ENCODE peak calls at places on chromosomes 3 and 15, in eight cellular contexts. P is NCI-H2171, O is foreskin fibroblast, F is NCI-H510A, V is amniotic epithelial cell, A is NCI-H1930, D is ELF-1, G is A549. S is an unnamed sample.

GRCh38 chr3:132657869-132658747 is 1.5 kb downstream of the ACAD11 start:
- DNase-seq in F (no peak), A (no peak), V (no peak), G (no peak), O (no peak), D (no peak), P (no peak), S (no peak)

GRCh38 chr3:126939347-126939735 is 43.6 kb upstream of the PLXNA1 start:
- DNase-seq in D (no peak), G (no peak), F (no peak), P (no peak), V (no peak), A (no peak), O (no peak), S (no peak)

GRCh38 chr3:5185093-5185673 is 2.3 kb upstream of the EDEM1 start:
- DNase-seq in D (no peak), V (no peak), O (peak), A (no peak), G (no peak), F (no peak), P (no peak), S (no peak)

GRCh38 chr3:63972196-63972595 is 51.1 kb downstream of the PSMD6 start:
- DNase-seq in F (no peak), O (peak), D (no peak), V (peak), P (no peak), G (no peak), A (no peak), S (no peak)

GRCh38 chr3:188595890-188596376 is 442.0 kb downstream of the LPP start:
- DNase-seq in D (no peak), P (no peak), F (no peak), V (peak), G (no peak), O (peak), A (no peak), S (no peak)

GRCh38 chr15:22866066-22866465 is 27.6 kb downstream of the NIPA2 start:
- DNase-seq in F (no peak), G (no peak), A (no peak), O (no peak), P (no peak), D (no peak), V (peak), S (no peak)

GRCh38 chr3:48935530-48935929 is 16.9 kb downstream of the ARIH2 start:
- DNase-seq in G (no peak), V (no peak), A (no peak), F (no peak), O (no peak), D (no peak), P (no peak), S (no peak)

GRCh38 chr15:32701863-32702262 is 15.9 kb upstream of the GREM1 start:
- DNase-seq in V (no peak), P (no peak), D (no peak), G (no peak), A (no peak), F (no peak), O (peak), S (no peak)

GRCh38 chr3:48983096-48983495 is 6.9 kb upstream of the P4HTM start:
- DNase-seq in F (no peak), A (no peak), V (no peak), G (no peak), P (no peak), D (no peak), O (no peak), S (no peak)

GRCh38 chr3:127112796-127113570 is 79.9 kb upstream of the PRR23E start:
- DNase-seq in V (no peak), O (no peak), P (no peak), A (no peak), D (no peak), G (no peak), F (no peak), S (no peak)

GRCh38 chr15:64134322-64134829 is 17.2 kb upstream of the SNX22 start:
- DNase-seq in P (no peak), G (no peak), F (peak), O (peak), A (no peak), V (peak), D (no peak), S (no peak)

GRCh38 chr3:147298511-147298982 is 107.8 kb downstream of the ZIC4 start:
- DNase-seq in P (no peak), D (no peak), A (no peak), F (no peak), O (peak), V (peak), G (peak), S (peak)

GRCh38 chr3:27488821-27489220 is 4.6 kb upstream of the SLC4A7 start:
- DNase-seq in G (no peak), V (peak), O (no peak), A (no peak), D (no peak), P (no peak), F (no peak), S (no peak)

GRCh38 chr15:69087581-69087980 is 72.9 kb upstream of the GLCE start:
- DNase-seq in F (no peak), O (no peak), P (no peak), G (no peak), A (no peak), D (no peak), V (no peak), S (no peak)

GRCh38 chr3:185528481-185529009 is 23.8 kb downstream of the LIPH start:
- DNase-seq in A (no peak), P (no peak), F (no peak), D (no peak), G (no peak), O (no peak), V (no peak), S (no peak)

GRCh38 chr3:181752202-181752671 is 40.5 kb downstream of the SOX2 start:
- DNase-seq in P (no peak), D (no peak), G (no peak), A (peak), F (peak), V (no peak), O (no peak), S (no peak)

GRCh38 chr3:165507576-165507975 is 311.4 kb upstream of the SLITRK3 start:
- DNase-seq in A (no peak), G (no peak), F (no peak), P (no peak), V (peak), D (no peak), O (no peak), S (no peak)

GRCh38 chr3:138381950-138382715 is 33.8 kb downstream of the MRAS start:
- DNase-seq in V (peak), G (no peak), P (no peak), F (no peak), O (peak), A (no peak), D (peak), S (no peak)

GRCh38 chr3:377158-377561 is 180.6 kb downstream of the CHL1 start:
- DNase-seq in O (peak), D (no peak), P (no peak), V (peak), F (no peak), G (peak), A (no peak), S (no peak)

GRCh38 chr3:126546549-126547239 is 12.0 kb downstream of the C3orf22 start:
- DNase-seq in F (no peak), D (no peak), P (no peak), A (no peak), O (no peak), V (no peak), G (no peak), S (no peak)

GRCh38 chr3:107604057-107604802 is 81.5 kb downstream of the BBX start:
- DNase-seq in A (no peak), P (no peak), V (peak), O (peak), G (no peak), D (no peak), F (no peak), S (no peak)

GRCh38 chr15:39963806-39964205 is 29.9 kb downstream of the EIF2AK4 start:
- DNase-seq in D (no peak), G (no peak), A (no peak), O (peak), P (no peak), V (no peak), F (no peak), S (no peak)

GRCh38 chr15:100346866-100347512 is 5.2 kb upstream of the ADAMTS17 start:
- DNase-seq in G (no peak), D (no peak), O (no peak), A (no peak), F (no peak), V (peak), P (no peak), S (no peak)

GRCh38 chr3:111998661-111999641 is at the start of gene TAGLN3:
- DNase-seq in A (no peak), P (peak), V (peak), O (peak), G (no peak), F (peak), D (peak), S (no peak)

GRCh38 chr3:178170698-178171535 is 365.3 kb upstream of the KCNMB2 start:
- DNase-seq in O (peak), V (peak), P (no peak), D (no peak), A (no peak), F (no peak), G (no peak), S (peak)

S was measured in pulmonary artery endothelial cell.